ENCODE peak calls at places on chromosomes 12 and 14, in five cellular contexts. F is HEK293T, X is GM12878, L is H1, N is NT2/D1. S is an unnamed sample.
A peak's percentile ranks its signal among the peaks of the same experiment; 100 is the strongest.

GRCh38 chr14:53331247-53331646 is 178.1 kb upstream of the DDHD1 start:
- DNase-seq in F (no peak), N (no peak), X (no peak), L (no peak), S (no peak)

GRCh38 chr12:72074956-72075355 is 136.3 kb downstream of the TPH2 start:
- DNase-seq in F (no peak), N (no peak), L (no peak), X (no peak), S (no peak)

GRCh38 chr14:94003397-94003796 is 6.3 kb downstream of the CCDC197 start:
- DNase-seq in L (no peak), N (no peak), X (no peak), F (no peak), S (no peak)

GRCh38 chr12:116616536-116617248 is 57.5 kb downstream of the MAP1LC3B2 start:
- DNase-seq in F (no peak), N (no peak), L (no peak), X (no peak), S (no peak)

GRCh38 chr12:7498832-7499231 is 4.7 kb downstream of the CD163 start:
- DNase-seq in X (no peak), L (no peak), F (no peak), N (no peak), S (no peak)

GRCh38 chr12:71124833-71125460 is 32.9 kb downstream of the TSPAN8 start:
- DNase-seq in F (no peak), N (no peak), X (no peak), L (no peak), S (peak; percentile 32)

GRCh38 chr12:12267801-12268200 is 957 bp upstream of the LRP6 start:
- DNase-seq in N (peak; percentile 49), F (no peak), L (no peak), X (no peak), S (no peak)

GRCh38 chr14:22570132-22570949 is 18.7 kb downstream of the DAD1 start:
- DNase-seq in X (peak; percentile 99), N (peak; percentile 87), L (peak; percentile 79), F (peak; percentile 62), S (peak; percentile 98)

GRCh38 chr14:50954811-50955372 is 10.6 kb upstream of the PYGL start:
- DNase-seq in X (no peak), L (no peak), F (peak; percentile 30), N (no peak), S (peak; percentile 33)

GRCh38 chr12:68340404-68341270 is 8.5 kb upstream of the MDM1 start:
- DNase-seq in F (no peak), N (no peak), X (no peak), L (no peak), S (no peak)

GRCh38 chr12:22994276-22994675 is 369.3 kb downstream of the ETNK1 start:
- DNase-seq in L (no peak), X (no peak), N (no peak), F (no peak), S (no peak)

GRCh38 chr14:92108345-92109254 is 2.2 kb upstream of the ATXN3 start:
- DNase-seq in F (no peak), L (peak; percentile 59), X (no peak), N (no peak), S (peak; percentile 73)

GRCh38 chr12:114812858-114813761 is 129.1 kb upstream of the TBX3 start:
- DNase-seq in L (no peak), X (no peak), N (no peak), F (peak; percentile 25), S (peak; percentile 75)

GRCh38 chr14:47392351-47392750 is 283.1 kb downstream of the MDGA2 start:
- DNase-seq in X (no peak), N (no peak), L (no peak), F (no peak), S (no peak)

GRCh38 chr12:52650520-52651081 is 1.4 kb downstream of the KRT2 start:
- DNase-seq in F (no peak), X (no peak), N (no peak), L (no peak), S (no peak)

GRCh38 chr12:66144796-66145754 is 14.5 kb upstream of the LLPH start:
- DNase-seq in N (peak; percentile 28), F (peak; percentile 31), X (no peak), L (no peak), S (peak; percentile 69)

DNA sequence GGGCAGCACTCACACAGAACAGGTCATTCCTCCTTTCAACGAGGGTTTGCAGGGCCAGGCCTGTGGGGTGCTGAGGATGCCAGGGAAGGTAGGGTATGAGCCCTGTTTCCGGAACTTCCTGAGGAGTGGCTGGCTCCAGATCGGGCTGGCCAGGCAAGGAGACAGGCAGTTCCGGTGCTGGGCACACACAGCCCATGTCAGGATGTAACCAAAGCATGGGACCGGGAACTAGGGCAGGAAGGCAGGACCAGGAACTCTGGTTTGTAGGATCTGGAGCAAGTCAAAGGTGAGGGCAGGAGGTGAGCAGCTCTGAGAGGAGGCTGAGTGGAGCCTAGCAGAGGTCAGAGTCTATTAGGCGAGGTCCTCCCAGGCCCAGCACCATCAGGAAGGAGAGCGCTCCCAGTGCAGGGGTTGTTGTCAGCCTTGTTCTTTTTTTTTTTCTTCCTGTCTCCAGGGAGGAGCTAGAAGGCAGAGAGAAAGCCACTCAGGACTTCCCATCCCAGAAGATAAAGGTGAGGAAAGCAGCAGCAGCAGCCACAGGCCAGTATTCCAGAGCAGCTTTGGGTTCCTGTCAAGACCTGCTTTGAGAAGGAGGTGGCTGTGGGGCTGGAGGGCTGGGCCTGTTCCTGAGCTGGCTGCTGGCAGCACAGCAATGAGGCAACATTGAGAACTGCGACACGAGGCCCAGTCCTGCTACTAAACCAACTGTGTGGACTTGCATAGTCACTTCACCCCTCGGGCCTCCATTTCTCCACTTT is 49.0 kb upstream of the PTGR2 start:
- DNase-seq in N (no peak), F (no peak), X (no peak), L (no peak), S (no peak)
- TF ChIP-seq SUZ12 in N (no peak), F (no peak), X (no peak), L (no peak), S (no peak)

GRCh38 chr12:130557876-130558770 is 158.0 kb downstream of the RIMBP2 start:
- DNase-seq in N (no peak), X (no peak), L (no peak), F (no peak), S (no peak)

GRCh38 chr12:130557201-130557600 is 158.9 kb downstream of the RIMBP2 start:
- DNase-seq in X (no peak), N (no peak), L (no peak), F (no peak), S (no peak)

GRCh38 chr12:130556486-130557055 is 159.5 kb downstream of the RIMBP2 start:
- DNase-seq in X (no peak), L (no peak), F (no peak), N (no peak), S (no peak)

GRCh38 chr12:130552483-130552996 is 163.6 kb downstream of the RIMBP2 start:
- DNase-seq in X (no peak), L (no peak), N (no peak), F (no peak), S (no peak)

GRCh38 chr12:130555628-130556485 is 160.2 kb downstream of the RIMBP2 start:
- DNase-seq in N (no peak), L (no peak), X (no peak), F (no peak), S (no peak)
- TF ChIP-seq SUZ12 in N (no peak), L (no peak), X (no peak), F (no peak), S (no peak)

GRCh38 chr14:61438860-61439765 is 117.7 kb downstream of the PRKCH start:
- DNase-seq in X (peak; percentile 90), F (no peak), N (no peak), L (no peak), S (peak; percentile 85)

GRCh38 chr14:61438497-61438859 is 117.1 kb downstream of the PRKCH start:
- DNase-seq in F (no peak), X (peak; percentile 69), N (no peak), L (no peak), S (no peak)

GRCh38 chr14:61443481-61443880 is 122.1 kb downstream of the PRKCH start:
- DNase-seq in X (no peak), L (no peak), N (no peak), F (no peak), S (no peak)

GRCh38 chr14:61439779-61440418 is 118.5 kb downstream of the PRKCH start:
- DNase-seq in L (no peak), N (no peak), X (no peak), F (no peak), S (no peak)

DNA sequence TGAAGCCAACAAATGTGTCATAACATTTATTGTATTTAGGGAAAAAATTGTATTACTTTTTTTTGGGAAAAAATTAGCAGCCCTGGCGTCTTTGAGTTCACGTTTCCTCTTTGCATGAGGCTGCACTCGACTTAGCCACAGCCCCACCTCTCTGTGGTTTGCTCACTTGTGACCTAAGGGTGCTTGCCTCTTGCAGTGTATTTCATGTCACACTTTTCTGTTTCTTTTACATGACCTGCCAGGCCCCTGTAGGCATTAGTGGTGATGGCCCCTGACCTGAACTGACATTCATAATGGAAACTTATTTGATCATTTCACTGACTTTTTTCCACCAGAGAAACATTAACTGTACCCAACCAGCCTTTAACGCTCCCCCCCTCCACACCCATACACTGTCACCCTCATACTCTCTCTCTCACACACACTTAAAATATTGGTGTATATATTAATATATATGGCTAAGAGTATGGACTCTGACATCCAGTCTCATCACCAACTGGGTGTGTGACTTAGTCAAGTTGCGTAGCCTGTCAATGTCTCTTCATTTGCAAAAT is 122.9 kb downstream of the PRKCH start:
- DNase-seq in N (no peak), F (no peak), X (no peak), L (no peak), S (no peak)
- TF ChIP-seq SUZ12 in N (no peak), F (no peak), X (no peak), L (no peak), S (no peak)

DNA sequence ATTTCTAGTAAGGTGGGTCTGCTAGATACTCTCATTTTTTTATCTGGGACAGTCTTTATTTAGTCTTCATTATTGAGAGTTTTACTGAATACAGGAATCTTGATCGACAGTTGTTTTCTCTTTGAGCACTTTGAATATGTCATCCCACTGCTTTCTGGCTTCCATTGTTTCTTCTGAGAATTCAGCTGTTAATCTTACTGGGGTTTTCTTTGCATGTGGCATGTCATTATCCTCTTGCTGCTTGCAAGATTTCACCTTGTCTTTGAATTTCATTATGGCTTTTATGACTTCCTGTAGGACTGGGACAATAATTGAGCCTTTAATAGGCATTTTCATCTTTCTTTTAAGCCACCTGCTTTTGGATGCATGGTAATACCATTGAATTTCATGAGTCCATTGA is 46.7 kb upstream of the RD3L start:
- DNase-seq in F (no peak), N (no peak), L (no peak), X (no peak), S (no peak)
- TF ChIP-seq SUZ12 in F (no peak), N (no peak), L (no peak), X (no peak), S (no peak)

GRCh38 chr12:122867701-122868461 is 28.0 kb downstream of the VPS37B start:
- DNase-seq in F (peak; percentile 31), X (no peak), L (peak; percentile 72), N (no peak), S (peak; percentile 71)
- TF ChIP-seq SUZ12 in F (no peak), X (no peak), L (no peak), N (no peak), S (no peak)

GRCh38 chr12:96226801-96227348 is 32.7 kb downstream of the ELK3 start:
- DNase-seq in F (no peak), N (no peak), L (no peak), X (no peak), S (no peak)

GRCh38 chr12:96227365-96228106 is 33.4 kb downstream of the ELK3 start:
- DNase-seq in X (no peak), F (no peak), N (no peak), L (no peak), S (no peak)

GRCh38 chr12:96230646-96231045 is 36.5 kb downstream of the ELK3 start:
- DNase-seq in X (no peak), F (no peak), N (no peak), L (no peak), S (no peak)

GRCh38 chr12:96226401-96226800 is 32.2 kb downstream of the ELK3 start:
- DNase-seq in N (no peak), L (no peak), X (no peak), F (no peak), S (no peak)

GRCh38 chr12:96228566-96229248 is 34.5 kb downstream of the ELK3 start:
- DNase-seq in L (no peak), X (no peak), F (no peak), N (no peak), S (no peak)
- TF ChIP-seq SUZ12 in L (no peak), X (no peak), F (no peak), N (no peak), S (no peak)